ENCODE peak calls at places on chromosomes 12 and 14, in five cellular contexts. J, C, V, Z and P are unnamed samples.
A peak's percentile ranks its signal among the peaks of the same experiment; 100 is the strongest.

GRCh38 chr12:9372202-9372601 is 164.0 kb upstream of the PZP start:
- DNase-seq in J (no peak), C (no peak), Z (peak; percentile 17), V (no peak), P (no peak)

GRCh38 chr14:64539186-64539552 is 1.4 kb upstream of the HSPA2 start:
- DNase-seq in C (no peak), J (no peak), Z (peak; percentile 16), V (no peak), P (no peak)

GRCh38 chr12:64083285-64084210 is 138.5 kb downstream of the KICS2 start:
- DNase-seq in J (peak; percentile 89), Z (peak; percentile 96), C (no peak), V (peak; percentile 92), P (no peak)

GRCh38 chr12:10101648-10102220 is 2.9 kb upstream of the CLEC1A start:
- DNase-seq in V (no peak), J (no peak), C (no peak), Z (no peak), P (no peak)

GRCh38 chr14:73264080-73264895 is 27.0 kb downstream of the PAPLN start:
- DNase-seq in J (no peak), V (peak; percentile 73), C (no peak), Z (no peak), P (no peak)

GRCh38 chr14:77904218-77904617 is 104.3 kb downstream of the ADCK1 start:
- DNase-seq in Z (no peak), C (no peak), J (no peak), V (no peak), P (no peak)

GRCh38 chr12:121520586-121521086 is 60.2 kb downstream of the KDM2B start:
- DNase-seq in J (no peak), Z (no peak), C (no peak), V (no peak), P (no peak)

GRCh38 chr12:51887476-51888315 is at the start of gene ANKRD33:
- DNase-seq in J (peak; percentile 70), V (peak; percentile 87), C (no peak), Z (peak; percentile 40), P (no peak)

GRCh38 chr14:60817113-60817512 is 82.6 kb downstream of the MNAT1 start:
- DNase-seq in J (no peak), C (no peak), Z (no peak), V (no peak), P (no peak)

GRCh38 chr12:67645571-67645970 is 3.0 kb upstream of the DYRK2 start:
- DNase-seq in C (no peak), Z (peak; percentile 70), J (no peak), V (no peak), P (no peak)

GRCh38 chr12:53413485-53414215 is 10.0 kb upstream of the AMHR2 start:
- DNase-seq in V (no peak), Z (no peak), C (no peak), J (peak; percentile 12), P (no peak)

GRCh38 chr14:90839024-90839888 is 23.0 kb upstream of the TTC7B start:
- DNase-seq in V (peak; percentile 87), J (peak; percentile 81), Z (peak; percentile 79), C (peak; percentile 37), P (no peak)

GRCh38 chr12:105013892-105014291 is 27.8 kb downstream of the NOPCHAP1 start:
- DNase-seq in J (no peak), C (no peak), V (no peak), Z (peak; percentile 14), P (no peak)

GRCh38 chr14:53683229-53683628 is 273.4 kb downstream of the BMP4 start:
- DNase-seq in C (no peak), V (no peak), J (no peak), Z (no peak), P (no peak)

GRCh38 chr12:48966177-48966890 is 5.2 kb downstream of the WNT10B start:
- DNase-seq in V (no peak), Z (no peak), C (no peak), J (no peak), P (no peak)

GRCh38 chr12:3560295-3560620 is 69.3 kb downstream of the PRMT8 start:
- DNase-seq in C (no peak), J (peak; percentile 33), V (peak; percentile 34), Z (no peak), P (no peak)

GRCh38 chr12:46517579-46517962 is 145.0 kb upstream of the SLC38A2 start:
- DNase-seq in C (no peak), Z (no peak), V (no peak), J (no peak), P (no peak)
- TF ChIP-seq CTCF in C (no peak), Z (no peak), V (no peak), J (no peak), P (no peak)

GRCh38 chr12:108498136-108498535 is 16.9 kb upstream of the FICD start:
- DNase-seq in V (no peak), Z (no peak), C (no peak), J (no peak), P (no peak)

GRCh38 chr12:108495823-108496579 is 19.1 kb upstream of the FICD start:
- DNase-seq in Z (no peak), V (peak; percentile 25), C (no peak), J (no peak), P (no peak)

GRCh38 chr12:108491256-108491655 is 23.8 kb upstream of the FICD start:
- DNase-seq in C (no peak), Z (no peak), J (no peak), V (no peak), P (no peak)

DNA sequence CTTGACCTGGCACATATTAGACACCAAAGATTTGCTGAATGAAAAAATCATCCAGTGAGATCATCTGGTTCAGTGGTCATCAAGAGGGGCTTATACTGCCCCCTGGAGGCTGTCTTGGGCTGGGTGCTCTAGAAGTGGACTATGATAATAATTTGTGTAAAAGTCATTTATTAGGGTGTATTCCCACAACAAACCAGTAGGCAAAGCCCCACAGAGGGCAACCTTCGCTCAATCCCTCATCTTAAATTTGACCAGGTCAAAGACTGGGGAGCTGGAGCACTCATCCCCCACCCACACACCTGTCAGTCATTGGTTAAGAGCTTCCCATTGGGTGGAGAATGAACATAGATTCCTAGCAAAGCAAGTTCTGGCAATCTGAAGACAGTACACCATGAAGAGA is 20.0 kb upstream of the FICD start:
- DNase-seq in C (no peak), Z (peak; percentile 51), J (no peak), V (peak; percentile 15), P (no peak)
- TF ChIP-seq CTCF in C (no peak), Z (peak; percentile 71), J (peak; percentile 33), V (no peak), P (no peak)

GRCh38 chr12:25372002-25372401 is 121.3 kb upstream of the KRAS start:
- DNase-seq in C (no peak), J (no peak), Z (no peak), V (no peak), P (no peak)
- TF ChIP-seq CTCF in C (no peak), J (no peak), Z (no peak), V (no peak), P (no peak)

DNA sequence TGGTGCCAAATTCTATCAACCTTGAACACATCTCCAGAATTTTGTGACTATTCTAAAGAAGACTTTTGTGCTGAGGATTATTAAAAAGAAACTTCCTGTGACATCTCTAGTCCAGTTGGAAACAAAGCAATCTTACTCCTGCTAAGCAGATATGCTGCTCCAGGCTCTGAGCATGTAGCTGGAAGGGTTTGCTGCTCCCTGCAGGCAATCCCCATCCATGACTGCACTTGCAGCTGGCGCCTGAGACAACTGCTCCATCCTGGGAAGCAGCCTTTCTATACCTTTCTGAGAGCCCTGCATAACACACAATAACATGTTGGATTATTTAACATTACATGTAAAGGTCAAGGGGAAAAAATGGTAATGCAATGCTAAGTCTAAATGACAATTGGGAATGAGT is 105.1 kb downstream of the NDUFA12 start:
- DNase-seq in J (no peak), Z (peak; percentile 12), V (no peak), C (no peak), P (no peak)
- TF ChIP-seq CTCF in J (no peak), Z (peak; percentile 40), V (no peak), C (no peak), P (no peak)

DNA sequence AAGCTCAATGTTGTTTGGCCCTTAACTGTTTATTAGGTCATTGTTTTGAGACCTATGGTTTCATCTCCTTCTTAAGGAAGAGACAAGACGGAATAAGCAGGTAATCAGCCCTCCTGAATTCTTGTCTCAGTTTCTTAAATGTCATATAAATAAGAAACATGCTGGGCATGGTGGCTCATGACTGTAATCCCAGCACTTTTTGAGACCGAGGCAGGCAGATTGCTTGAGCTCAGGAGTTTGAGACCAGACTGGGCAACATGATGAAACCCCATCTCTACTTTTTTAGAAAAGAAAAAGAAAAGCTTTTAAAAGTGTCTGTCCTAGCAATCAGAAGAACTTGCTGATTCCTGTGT is 5.1 kb downstream of the MTRFR start:
- DNase-seq in Z (no peak), V (no peak), J (no peak), C (no peak), P (no peak)
- TF ChIP-seq CTCF in Z (no peak), V (no peak), J (no peak), C (no peak), P (no peak)

DNA sequence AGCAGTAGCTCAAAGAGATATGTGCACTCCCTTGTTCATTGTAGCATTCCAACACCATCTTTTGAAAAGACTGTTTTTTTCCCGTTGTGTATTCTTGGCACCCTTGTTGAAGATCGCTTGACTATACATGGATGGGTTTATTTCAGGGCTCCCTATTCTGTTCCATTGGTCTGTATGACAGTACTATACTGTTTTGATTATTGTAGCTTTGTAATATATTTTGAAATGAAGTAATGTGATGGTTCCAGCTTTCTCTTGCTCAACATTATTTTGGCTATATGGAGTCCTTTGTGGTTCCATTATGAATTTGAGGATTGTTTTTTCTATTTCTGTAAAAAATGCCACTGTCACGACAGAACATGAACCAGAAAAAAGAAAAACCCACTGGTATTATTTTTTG is 25.7 kb downstream of the BRMS1L start:
- DNase-seq in C (no peak), Z (no peak), V (no peak), J (no peak), P (no peak)
- TF ChIP-seq CTCF in C (no peak), Z (no peak), V (no peak), J (no peak), P (no peak)

GRCh38 chr12:131853832-131854797 is 25.9 kb downstream of the MMP17 start:
- DNase-seq in V (no peak), C (no peak), Z (no peak), J (no peak), P (no peak)
- TF ChIP-seq CTCF in V (no peak), C (no peak), Z (no peak), J (no peak), P (no peak)

GRCh38 chr12:5773550-5773949 is 171.5 kb downstream of the ANO2 start:
- DNase-seq in C (no peak), J (no peak), Z (no peak), V (no peak), P (no peak)
- TF ChIP-seq CTCF in C (no peak), J (no peak), Z (no peak), V (no peak), P (no peak)